ENCODE peak calls at places on chromosomes 1 and 21, in six cellular contexts. I is Panc1, C is tibial artery, K is uterus, M is psoas muscle, S is A549. V is an unnamed sample.

GRCh38 chr1:98677288-98677687 is 15.8 kb downstream of the SNX7 start:
- DNase-seq in I (no peak), C (no peak), K (no peak), M (no peak), S (peak), V (no peak)

GRCh38 chr1:245603311-245603865 is 448.6 kb downstream of the KIF26B start:
- DNase-seq in I (no peak), C (no peak), K (no peak), M (no peak), S (no peak), V (no peak)

GRCh38 chr1:184535191-184535970 is 148.6 kb downstream of the C1orf21 start:
- DNase-seq in I (no peak), C (no peak), K (no peak), M (no peak), S (no peak), V (no peak)

GRCh38 chr1:39995973-39996393 is 41.0 kb downstream of the MFSD2A start:
- DNase-seq in I (no peak), C (no peak), K (no peak), M (no peak), S (no peak), V (no peak)

GRCh38 chr1:230422221-230422981 is 3.7 kb downstream of the PGBD5 start:
- DNase-seq in I (no peak), C (no peak), K (no peak), M (no peak), S (no peak), V (no peak)

GRCh38 chr1:224852901-224853568 is 76.4 kb upstream of the DNAH14 start:
- DNase-seq in I (peak), C (no peak), K (no peak), M (no peak), S (peak), V (no peak)

GRCh38 chr1:1290238-1290731 is 10.0 kb downstream of the SCNN1D start:
- DNase-seq in I (no peak), C (no peak), K (peak), M (peak), S (peak), V (no peak)

GRCh38 chr1:19646366-19646765 is 2.3 kb downstream of the NBL1 start:
- DNase-seq in I (no peak), C (no peak), K (no peak), M (no peak), S (peak), V (no peak)

GRCh38 chr1:164092603-164093353 is 466.2 kb upstream of the PBX1 start:
- DNase-seq in I (no peak), C (no peak), K (no peak), M (no peak), S (no peak), V (peak)

GRCh38 chr1:26027716-26028489 is 6.3 kb downstream of the EXTL1 start:
- DNase-seq in I (no peak), C (no peak), K (no peak), M (no peak), S (no peak), V (no peak)

GRCh38 chr1:11940260-11940921 is 5.9 kb downstream of the PLOD1 start:
- DNase-seq in I (no peak), C (no peak), K (no peak), M (no peak), S (no peak), V (no peak)

GRCh38 chr1:160108888-160109662 is 6.5 kb upstream of the ATP1A2 start:
- DNase-seq in I (no peak), C (no peak), K (no peak), M (no peak), S (peak), V (no peak)

GRCh38 chr1:44645466-44646244 is 28.6 kb downstream of the TMEM53 start:
- DNase-seq in I (no peak), C (no peak), K (peak), M (peak), S (no peak), V (no peak)

GRCh38 chr1:245404527-245404926 is 249.7 kb downstream of the KIF26B start:
- DNase-seq in I (no peak), C (no peak), K (no peak), M (no peak), S (no peak), V (no peak)

GRCh38 chr1:20361401-20361800 is 70.7 kb downstream of the VWA5B1 start:
- DNase-seq in I (no peak), C (no peak), K (no peak), M (no peak), S (no peak), V (no peak)

GRCh38 chr21:44612029-44612486 is at the start of gene KRTAP10-8:
- DNase-seq in I (no peak), C (no peak), K (no peak), M (no peak), S (no peak), V (no peak)

GRCh38 chr1:228339766-228340685 is 66.6 kb downstream of the TRIM11 start:
- DNase-seq in I (no peak), C (peak), K (no peak), M (peak), S (no peak), V (no peak)

GRCh38 chr1:231629132-231629531 is 2.5 kb downstream of the DISC1 start:
- DNase-seq in I (no peak), C (peak), K (no peak), M (peak), S (no peak), V (no peak)

GRCh38 chr1:56576880-56577858 is 2.2 kb downstream of the PLPP3 start:
- DNase-seq in I (no peak), C (peak), K (no peak), M (no peak), S (peak), V (no peak)

GRCh38 chr1:77282187-77282865 is 507 bp downstream of the AK5 start:
- DNase-seq in I (no peak), C (no peak), K (no peak), M (peak), S (peak), V (no peak)

GRCh38 chr1:198088360-198089071 is 68.3 kb upstream of the NEK7 start:
- DNase-seq in I (peak), C (no peak), K (no peak), M (no peak), S (peak), V (no peak)

GRCh38 chr1:15065736-15066135 is 87.8 kb upstream of the TMEM51 start:
- DNase-seq in I (no peak), C (no peak), K (no peak), M (no peak), S (no peak), V (no peak)

GRCh38 chr1:218156602-218157001 is 128.5 kb upstream of the RRP15 start:
- DNase-seq in I (no peak), C (no peak), K (no peak), M (no peak), S (no peak), V (no peak)

GRCh38 chr1:190179817-190180216 is 297.8 kb downstream of the BRINP3 start:
- DNase-seq in I (peak), C (no peak), K (no peak), M (no peak), S (peak), V (no peak)

GRCh38 chr1:206706806-206707205 is 22.1 kb downstream of the MAPKAPK2 start:
- DNase-seq in I (no peak), C (no peak), K (no peak), M (no peak), S (no peak), V (no peak)

GRCh38 chr1:238252033-238252802 is 361.5 kb upstream of the ZP4 start:
- DNase-seq in I (peak), C (no peak), K (no peak), M (no peak), S (peak), V (peak)

GRCh38 chr21:34926784-34927548 is 122.1 kb downstream of the RUNX1 start:
- DNase-seq in I (no peak), C (no peak), K (no peak), M (no peak), S (peak), V (no peak)

GRCh38 chr1:26358411-26359384 is 4.8 kb upstream of the CRYBG2 start:
- DNase-seq in I (no peak), C (no peak), K (no peak), M (no peak), S (peak), V (no peak)

GRCh38 chr21:42636931-42637601 is 16.4 kb upstream of the PDE9A start:
- DNase-seq in I (no peak), C (no peak), K (no peak), M (no peak), S (no peak), V (no peak)

GRCh38 chr1:204207136-204207616 is 6.6 kb downstream of the GOLT1A start:
- DNase-seq in I (peak), C (no peak), K (peak), M (peak), S (peak), V (no peak)

GRCh38 chr1:50735443-50735842 is 224.6 kb downstream of the FAF1 start:
- DNase-seq in I (no peak), C (no peak), K (no peak), M (no peak), S (peak), V (no peak)

GRCh38 chr1:65812065-65812464 is 19.4 kb downstream of the PDE4B start:
- DNase-seq in I (peak), C (no peak), K (no peak), M (no peak), S (no peak), V (no peak)

GRCh38 chr1:174791863-174792262 is 207.9 kb upstream of the CACYBP start:
- DNase-seq in I (no peak), C (no peak), K (no peak), M (no peak), S (no peak), V (no peak)

GRCh38 chr21:44845418-44846200 is 27.7 kb upstream of the SUMO3 start:
- DNase-seq in I (no peak), C (peak), K (peak), M (peak), S (peak), V (peak)

DNA sequence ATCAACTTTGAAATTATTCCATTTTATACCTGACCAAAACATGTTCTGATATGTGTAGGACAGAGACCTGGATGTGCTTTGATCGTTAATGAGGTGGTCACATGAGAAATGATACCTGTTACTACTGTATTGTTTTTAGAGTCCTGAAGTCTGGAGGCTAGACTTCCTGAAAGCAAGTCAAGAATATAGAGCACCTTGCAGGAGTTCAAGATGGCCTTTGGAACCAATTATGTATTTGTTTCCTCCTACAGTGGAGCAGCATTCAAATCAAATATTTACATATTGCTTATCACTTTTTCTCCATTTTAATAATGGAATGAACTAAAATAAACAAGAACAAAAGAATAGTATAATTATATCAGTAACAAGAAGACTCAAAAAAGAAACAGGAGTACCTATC is 82.7 kb upstream of the TENT5C start:
- DNase-seq in I (no peak), C (no peak), K (no peak), M (no peak), S (no peak), V (no peak)
- H3K27ac ChIP-seq in I (no peak), C (no peak), K (no peak), M (no peak), S (no peak), V (no peak)

GRCh38 chr1:171219751-171220385 is 28.4 kb upstream of the FMO1 start:
- DNase-seq in I (no peak), C (no peak), K (no peak), M (no peak), S (no peak), V (no peak)
- H3K27ac ChIP-seq in I (no peak), C (peak), K (peak), M (peak), S (no peak), V (peak)

GRCh38 chr21:46551636-46552241 is 53.1 kb downstream of the S100B start:
- DNase-seq in I (no peak), C (no peak), K (no peak), M (no peak), S (no peak), V (no peak)
- H3K27ac ChIP-seq in I (no peak), C (no peak), K (no peak), M (no peak), S (no peak), V (no peak)

GRCh38 chr21:38798481-38798882 is 7.2 kb upstream of the ETS2 start:
- DNase-seq in I (no peak), C (no peak), K (no peak), M (no peak), S (peak), V (no peak)
- H3K27ac ChIP-seq in I (peak), C (no peak), K (no peak), M (no peak), S (peak), V (no peak)

DNA sequence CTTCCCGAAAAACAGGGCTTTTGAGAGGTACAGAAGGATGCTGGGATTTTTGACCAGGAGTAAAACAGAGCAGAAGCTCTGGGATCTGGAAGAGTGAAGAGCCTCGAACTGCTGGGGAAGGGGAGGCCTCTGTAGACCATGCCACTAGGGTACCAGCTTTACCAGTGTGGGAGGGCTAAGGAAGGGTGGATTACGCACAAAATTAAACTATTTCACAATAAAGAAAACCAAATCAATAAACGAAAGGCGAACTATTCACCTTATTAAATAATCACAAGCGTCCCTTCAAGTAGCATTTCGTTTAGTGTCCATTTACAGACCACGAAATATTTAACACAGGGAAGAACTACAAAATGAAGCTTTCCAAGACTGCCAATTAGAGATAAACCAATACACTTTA is 723 bp downstream of the CZIB start:
- DNase-seq in I (no peak), C (no peak), K (no peak), M (no peak), S (no peak), V (no peak)
- H3K27ac ChIP-seq in I (peak), C (peak), K (peak), M (peak), S (peak), V (no peak)

V was measured in iPS DF 6.9.